ENCODE peak calls at places on chromosomes 2 and 18, in five cellular contexts. P is fibroblast of lung, W is WTC11, N is nephron progenitor cell, R is endothelial cell. I is an unnamed sample.

GRCh38 chr2:128348505-128349065 is 29.9 kb upstream of the HS6ST1 start:
- DNase-seq in P (no peak), W (no peak), N (no peak), R (no peak), I (no peak)

GRCh38 chr2:29010946-29011649 is 30.0 kb downstream of the TOGARAM2 start:
- DNase-seq in P (peak), W (no peak), N (peak), R (no peak), I (no peak)

GRCh38 chr2:230956827-230957755 is 32.0 kb upstream of the GPR55 start:
- DNase-seq in P (peak), W (peak), N (peak), R (peak), I (no peak)

GRCh38 chr2:134949966-134950708 is 31.5 kb downstream of the CCNT2 start:
- DNase-seq in P (no peak), W (no peak), N (no peak), R (no peak), I (no peak)

GRCh38 chr2:136122654-136123053 is 4.7 kb upstream of the CXCR4 start:
- DNase-seq in P (no peak), W (no peak), N (no peak), R (no peak), I (no peak)

GRCh38 chr2:109143214-109144187 is 14.5 kb downstream of the SH3RF3 start:
- DNase-seq in P (no peak), W (no peak), N (no peak), R (no peak), I (no peak)

GRCh38 chr2:30225131-30225762 is 6.1 kb upstream of the LBH start:
- DNase-seq in P (peak), W (no peak), N (peak), R (peak), I (no peak)

GRCh38 chr2:33704352-33704751 is 105.3 kb upstream of the FAM98A start:
- DNase-seq in P (no peak), W (no peak), N (no peak), R (no peak), I (no peak)

GRCh38 chr2:146874260-146874658 is 970.6 kb upstream of the ACVR2A start:
- DNase-seq in P (peak), W (no peak), N (no peak), R (peak), I (no peak)

GRCh38 chr18:8362863-8363262 is 246.4 kb upstream of the RAB12 start:
- DNase-seq in P (no peak), W (no peak), N (no peak), R (no peak), I (no peak)

GRCh38 chr18:8366070-8366469 is 243.2 kb upstream of the RAB12 start:
- DNase-seq in P (no peak), W (no peak), N (no peak), R (no peak), I (no peak)

GRCh38 chr18:8365528-8365927 is 243.7 kb upstream of the RAB12 start:
- DNase-seq in P (no peak), W (no peak), N (no peak), R (no peak), I (no peak)

GRCh38 chr18:8365006-8365405 is 244.2 kb upstream of the RAB12 start:
- DNase-seq in P (no peak), W (no peak), N (no peak), R (no peak), I (no peak)

DNA sequence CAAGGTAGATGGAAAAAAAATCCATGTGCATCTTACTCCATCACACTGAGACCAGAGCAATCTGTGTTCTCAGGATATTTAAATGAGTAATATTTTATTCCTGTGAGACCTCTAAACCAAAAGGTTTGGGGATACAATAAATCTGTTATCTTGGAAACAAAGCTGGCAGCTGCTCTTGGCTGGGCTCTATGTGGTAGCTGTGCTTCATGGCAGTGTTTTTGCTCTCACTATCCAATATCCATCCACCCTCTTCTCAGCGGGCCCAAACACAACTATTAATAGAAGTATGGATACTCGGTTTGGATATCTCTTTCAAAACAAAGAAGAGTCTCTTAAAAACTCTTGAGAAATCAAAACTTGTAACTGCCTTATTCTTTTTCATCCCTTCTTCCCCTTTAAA is 244.9 kb upstream of the RAB12 start:
- DNase-seq in P (no peak), W (no peak), N (no peak), R (no peak), I (no peak)
- TF ChIP-seq CTCF in P (no peak), W (no peak), N (no peak), R (no peak), I (no peak)

GRCh38 chr18:34352385-34353163 is 127.9 kb upstream of the NOL4 start:
- DNase-seq in P (peak), W (no peak), N (no peak), R (no peak), I (no peak)
- TF ChIP-seq CTCF in P (peak), W (no peak), N (no peak), R (no peak), I (no peak)

DNA sequence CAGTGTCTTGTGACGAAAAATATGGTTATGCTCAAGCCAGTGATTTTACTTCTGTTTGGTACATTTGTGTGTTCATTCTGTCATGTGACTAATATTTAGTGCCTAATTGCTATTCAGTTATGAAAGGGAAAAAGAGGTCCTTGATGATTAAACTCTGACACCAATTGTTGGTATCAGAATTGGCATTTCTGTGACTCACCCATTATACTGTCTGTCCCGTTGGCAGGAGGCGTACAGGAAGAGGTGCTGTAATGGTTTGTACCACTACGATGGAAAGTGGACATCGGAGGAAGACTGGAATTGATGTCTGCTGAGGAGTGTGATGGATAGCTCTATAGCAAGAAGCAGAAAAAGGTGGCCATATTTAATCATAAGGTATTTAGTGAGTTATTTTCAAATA is 310.4 kb upstream of the CCDC68 start:
- DNase-seq in P (no peak), W (no peak), N (no peak), R (no peak), I (no peak)
- TF ChIP-seq CTCF in P (no peak), W (no peak), N (no peak), R (no peak), I (no peak)

GRCh38 chr2:220293966-220294365 is 666.5 kb downstream of the SLC4A3 start:
- DNase-seq in P (no peak), W (no peak), N (no peak), R (no peak), I (no peak)

GRCh38 chr2:220300806-220301205 is 673.4 kb downstream of the SLC4A3 start:
- DNase-seq in P (peak), W (no peak), N (no peak), R (no peak), I (no peak)

GRCh38 chr2:220297093-220297492 is 669.7 kb downstream of the SLC4A3 start:
- DNase-seq in P (no peak), W (no peak), N (no peak), R (no peak), I (no peak)

DNA sequence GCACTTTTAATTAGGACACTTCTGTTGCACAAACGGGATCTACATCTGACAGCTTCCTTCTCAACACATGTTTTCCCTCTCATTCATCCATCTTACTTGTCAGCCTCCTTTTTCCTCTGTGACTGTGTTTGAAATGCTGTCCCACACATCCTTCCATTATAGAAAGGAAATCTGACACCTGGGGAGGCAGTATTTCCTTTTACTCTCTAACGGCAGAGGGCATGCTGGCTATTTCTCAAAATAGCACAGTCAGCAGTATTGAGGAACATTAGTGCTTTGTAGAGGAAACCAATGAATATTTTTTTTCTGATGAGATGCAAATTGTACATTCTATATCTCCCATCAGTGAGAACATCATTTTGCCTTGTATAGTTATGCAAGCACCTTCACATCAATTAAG is 668.7 kb downstream of the SLC4A3 start:
- DNase-seq in P (peak), W (no peak), N (peak), R (no peak), I (no peak)
- TF ChIP-seq CTCF in P (peak), W (no peak), N (no peak), R (no peak), I (no peak)

GRCh38 chr2:160203422-160203821 is 3.4 kb upstream of the ITGB6 start:
- DNase-seq in P (no peak), W (no peak), N (no peak), R (no peak), I (no peak)
- TF ChIP-seq CTCF in P (no peak), W (no peak), N (no peak), R (no peak), I (no peak)

DNA sequence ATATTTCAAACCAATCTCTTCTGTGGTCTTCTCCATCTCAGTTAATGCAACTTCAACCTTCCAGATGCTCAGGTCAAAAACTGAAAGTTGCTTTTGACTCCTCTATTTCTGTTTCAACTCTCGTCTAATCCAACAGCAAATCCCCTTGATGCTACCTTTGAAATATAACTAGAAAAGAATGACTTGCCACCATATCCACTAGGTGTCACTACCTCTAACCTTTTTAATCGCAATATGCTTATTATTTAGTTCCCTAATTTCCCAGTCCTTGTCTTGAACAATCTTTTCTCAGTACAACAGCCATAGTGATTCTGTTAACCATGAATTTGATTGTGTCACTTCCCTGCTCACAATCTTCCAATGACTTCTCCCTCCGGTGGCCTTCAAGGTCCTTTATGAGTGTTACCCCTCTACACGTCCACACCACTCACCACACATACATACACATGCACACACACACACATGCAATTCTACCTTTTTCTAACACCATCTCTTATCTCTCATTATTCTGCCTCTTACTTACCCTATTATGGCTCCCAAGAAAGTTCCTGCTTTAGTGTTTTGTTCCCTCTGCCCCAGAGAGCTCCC is 245.5 kb upstream of the KCNJ3 start:
- DNase-seq in P (no peak), W (no peak), N (no peak), R (no peak), I (no peak)
- TF ChIP-seq CTCF in P (peak), W (no peak), N (no peak), R (peak), I (no peak)

DNA sequence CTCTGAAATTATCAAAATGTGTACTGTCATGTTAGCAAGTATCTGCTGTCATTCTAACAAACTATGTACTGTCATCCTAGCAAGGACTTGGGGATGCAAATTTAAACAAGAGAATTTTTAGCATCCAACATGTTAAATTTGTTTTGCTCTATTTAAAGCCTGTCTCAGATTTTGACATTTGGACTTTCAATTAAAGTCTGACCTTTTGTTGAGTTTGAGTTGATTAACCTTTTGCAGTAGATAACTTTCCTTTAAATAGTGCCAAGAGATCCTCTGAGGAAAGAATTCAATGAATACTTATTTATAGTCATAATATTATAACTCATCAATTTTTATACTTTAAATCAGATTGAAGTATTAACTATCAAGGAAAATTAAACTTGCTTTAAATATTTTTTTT is 80.2 kb downstream of the TDRD15 start:
- DNase-seq in P (no peak), W (no peak), N (no peak), R (no peak), I (no peak)
- TF ChIP-seq CTCF in P (no peak), W (no peak), N (no peak), R (no peak), I (no peak)